ENCODE peak calls at places on chromosomes 6 and 20, in seven cellular contexts. B, N, G, V, A, X and Z are unnamed samples.

GRCh38 chr6:150334790-150335783 is 33.7 kb upstream of the IYD start:
- DNase-seq in G (peak; percentile 25), A (peak; percentile 41), X (no peak), N (peak; percentile 69), B (peak; percentile 52), V (no peak), Z (peak; percentile 15)

GRCh38 chr20:57653910-57654309 is 33.7 kb upstream of the ZBP1 start:
- DNase-seq in A (peak; percentile 29), N (no peak), X (no peak), V (no peak), B (no peak), G (no peak), Z (peak; percentile 13)

GRCh38 chr6:132669690-132670291 is 10.8 kb upstream of the TAAR1 start:
- DNase-seq in G (no peak), X (no peak), N (no peak), B (peak; percentile 20), V (no peak), A (peak; percentile 8), Z (no peak)

GRCh38 chr20:18543932-18544331 is 23.3 kb upstream of the SMIM26 start:
- DNase-seq in G (no peak), V (no peak), X (no peak), N (no peak), B (no peak), A (no peak), Z (no peak)

GRCh38 chr6:96016781-96017180 is 1.0 kb downstream of the FUT9 start:
- DNase-seq in A (no peak), N (no peak), G (no peak), V (no peak), B (no peak), X (no peak), Z (no peak)

GRCh38 chr20:63011798-63012197 is 5.0 kb upstream of the BHLHE23 start:
- DNase-seq in G (no peak), X (peak; percentile 55), N (no peak), A (no peak), V (no peak), B (no peak), Z (no peak)

GRCh38 chr6:36725581-36725980 is 28.0 kb downstream of the RAB44 start:
- DNase-seq in A (no peak), G (no peak), V (no peak), N (no peak), X (no peak), B (no peak), Z (no peak)

GRCh38 chr6:32622545-32623401 is 14.4 kb upstream of the HLA-DQA1 start:
- DNase-seq in G (peak; percentile 20), A (peak; percentile 2), B (peak; percentile 28), X (peak; percentile 96), V (peak; percentile 31), N (no peak), Z (peak; percentile 39)

GRCh38 chr20:14878676-14879019 is 541.2 kb upstream of the FLRT3 start:
- DNase-seq in V (no peak), X (no peak), B (no peak), A (no peak), G (no peak), N (no peak), Z (no peak)

GRCh38 chr6:43120938-43121913 is 45.1 kb downstream of the PTK7 start:
- DNase-seq in V (no peak), A (no peak), G (no peak), B (no peak), X (no peak), N (no peak), Z (no peak)

GRCh38 chr20:433300-433975 is 25.3 kb downstream of the RBCK1 start:
- DNase-seq in B (no peak), G (peak; percentile 79), V (no peak), A (no peak), X (peak; percentile 86), N (no peak), Z (peak; percentile 73)

GRCh38 chr6:128327890-128328289 is 192.5 kb downstream of the PTPRK start:
- DNase-seq in G (no peak), X (no peak), V (no peak), N (no peak), A (peak; percentile 1), B (peak; percentile 37), Z (no peak)

GRCh38 chr6:153092082-153093013 is 38.7 kb downstream of the RGS17 start:
- DNase-seq in G (no peak), B (no peak), V (no peak), N (no peak), A (no peak), X (peak; percentile 43), Z (no peak)

GRCh38 chr6:106084106-106084963 is 1.8 kb upstream of the PRDM1 start:
- DNase-seq in A (no peak), X (peak; percentile 84), B (peak; percentile 7), V (peak; percentile 53), N (peak; percentile 42), G (peak; percentile 41), Z (no peak)

GRCh38 chr6:53179961-53180651 is 31.5 kb upstream of the GCM1 start:
- DNase-seq in G (no peak), X (no peak), A (no peak), V (no peak), B (no peak), N (no peak), Z (no peak)

GRCh38 chr6:32472781-32473377 is 33.2 kb downstream of the HLA-DRA start:
- DNase-seq in V (no peak), G (no peak), A (no peak), X (no peak), B (no peak), N (no peak), Z (no peak)

GRCh38 chr6:111253999-111254778 is 166.9 kb downstream of the SLC16A10 start:
- DNase-seq in N (no peak), A (no peak), V (peak; percentile 25), G (no peak), X (no peak), B (no peak), Z (no peak)

GRCh38 chr6:157764346-157765068 is 58.5 kb upstream of the SNX9 start:
- DNase-seq in B (peak; percentile 77), N (peak; percentile 80), X (peak; percentile 95), G (no peak), A (no peak), V (no peak), Z (no peak)

GRCh38 chr6:53793318-53793975 is 1.4 kb upstream of the LRRC1 start:
- DNase-seq in V (no peak), X (no peak), N (no peak), A (peak; percentile 37), G (no peak), B (peak; percentile 96), Z (no peak)

GRCh38 chr6:96075826-96076225 is 60.1 kb downstream of the FUT9 start:
- DNase-seq in X (no peak), N (no peak), A (no peak), V (no peak), G (no peak), B (no peak), Z (no peak)

GRCh38 chr20:3749689-3750639 is 17.5 kb downstream of the HSPA12B start:
- DNase-seq in V (peak; percentile 46), A (peak; percentile 98), X (no peak), G (peak; percentile 68), N (peak; percentile 73), B (peak; percentile 56), Z (peak; percentile 62)

GRCh38 chr6:87925373-87926060 is 122.1 kb upstream of the SPACA1 start:
- DNase-seq in N (no peak), X (peak; percentile 89), A (no peak), B (no peak), V (no peak), G (no peak), Z (peak; percentile 27)

GRCh38 chr6:40227735-40228134 is 293.5 kb upstream of the MOCS1 start:
- DNase-seq in A (no peak), N (no peak), G (no peak), X (no peak), B (no peak), V (no peak), Z (no peak)

GRCh38 chr6:5087389-5087788 is 2.2 kb downstream of the PPP1R3G start:
- DNase-seq in N (no peak), B (no peak), A (no peak), X (no peak), G (no peak), V (no peak), Z (no peak)

GRCh38 chr20:61477366-61477966 is 225.4 kb downstream of the CDH4 start:
- DNase-seq in X (no peak), G (no peak), B (no peak), A (no peak), N (no peak), V (no peak), Z (no peak)

GRCh38 chr6:145704153-145704781 is 31.1 kb downstream of the EPM2A start:
- DNase-seq in B (no peak), X (no peak), G (no peak), A (peak; percentile 9), V (no peak), N (no peak), Z (no peak)

GRCh38 chr6:145694083-145694737 is 41.1 kb downstream of the EPM2A start:
- DNase-seq in X (no peak), A (no peak), G (no peak), V (no peak), N (no peak), B (no peak), Z (no peak)

DNA sequence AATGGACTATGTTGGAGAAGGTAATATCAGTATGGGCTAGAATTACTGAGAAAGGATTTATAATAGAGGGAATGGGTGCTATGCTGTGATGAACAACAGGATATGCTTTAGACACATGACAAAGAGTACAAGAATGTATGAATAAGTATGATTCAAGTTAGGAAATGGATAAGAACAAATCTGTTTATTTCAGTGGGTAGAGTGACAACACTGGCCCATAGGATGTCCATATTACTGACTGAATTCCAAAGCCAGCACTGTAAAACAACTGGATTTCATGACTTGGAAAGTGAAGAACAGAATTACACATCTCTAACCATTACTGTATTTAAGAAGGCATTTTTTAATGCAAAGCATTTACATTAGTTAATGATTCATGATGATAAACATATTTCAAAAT is 35.9 kb downstream of the EPM2A start:
- DNase-seq in N (no peak), V (no peak), G (no peak), B (no peak), X (no peak), A (no peak), Z (no peak)
- TF ChIP-seq TAF1 in N (no peak), V (no peak), G (no peak), B (no peak), X (no peak), A (no peak), Z (no peak)

GRCh38 chr20:49349678-49350077 is 71.8 kb upstream of the ZNFX1 start:
- DNase-seq in G (no peak), X (no peak), N (no peak), B (no peak), V (no peak), A (no peak), Z (no peak)
- TF ChIP-seq POLR2AphosphoS5 in G (no peak), X (no peak), N (no peak), B (no peak), V (no peak), A (no peak), Z (no peak)

DNA sequence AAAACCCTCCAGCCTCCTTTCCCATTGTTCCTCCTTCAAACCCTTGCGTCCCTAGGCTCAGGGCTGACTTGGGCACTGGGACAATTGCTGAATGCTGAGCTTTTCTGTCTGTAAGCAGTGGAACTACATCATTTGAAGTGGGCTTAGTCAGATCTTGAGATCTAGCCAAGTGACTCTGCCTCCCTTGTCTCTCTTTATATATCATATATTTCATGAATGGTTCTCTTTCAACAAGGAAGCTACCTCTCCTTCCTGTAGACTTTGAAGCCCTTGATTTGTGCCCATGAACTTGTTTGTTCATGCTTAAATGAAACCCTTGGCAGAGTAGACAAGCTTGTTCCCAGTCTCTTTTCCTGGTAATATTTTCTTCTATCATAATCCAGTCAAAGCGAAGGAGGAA is 60.0 kb upstream of the KIF13A start:
- DNase-seq in A (no peak), V (no peak), G (no peak), X (no peak), B (no peak), N (no peak), Z (no peak)
- TF ChIP-seq TAF1 in A (no peak), V (no peak), G (no peak), X (no peak), B (no peak), N (no peak), Z (no peak)

GRCh38 chr6:56490994-56491393 is 151.7 kb downstream of the DST start:
- DNase-seq in V (no peak), N (no peak), A (no peak), B (no peak), X (no peak), G (no peak), Z (no peak)
- TF ChIP-seq POLR2AphosphoS5 in V (no peak), N (no peak), A (no peak), B (no peak), X (no peak), G (no peak), Z (no peak)